ENCODE peak calls at places on chromosomes 13 and 19, in eight cellular contexts. E is HT1080, A is heart left ventricle, S is left colon, Y is hippocampal formation, R is aorta, P is NCI-H1105, U is NT2/D1. H is an unnamed sample.

GRCh38 chr19:12788682-12789097 is 2.6 kb upstream of the JUNB start:
- DNase-seq in E (no peak), A (peak), S (peak), Y (peak), R (peak), P (peak), U (no peak), H (no peak)

GRCh38 chr13:28136916-28137315 is 1.4 kb upstream of the PAN3 start:
- DNase-seq in E (no peak), A (no peak), S (no peak), Y (no peak), R (no peak), P (no peak), U (no peak), H (peak)

GRCh38 chr13:58247080-58247479 is 615.5 kb downstream of the PCDH17 start:
- DNase-seq in E (no peak), A (no peak), S (no peak), Y (no peak), R (no peak), P (no peak), U (no peak), H (no peak)

GRCh38 chr19:46806651-46807050 is 18.3 kb upstream of the SLC1A5 start:
- DNase-seq in E (no peak), A (no peak), S (no peak), Y (no peak), R (no peak), P (no peak), U (no peak), H (no peak)

GRCh38 chr19:41159861-41160260 is 33.2 kb upstream of the CYP2S1 start:
- DNase-seq in E (no peak), A (no peak), S (no peak), Y (no peak), R (no peak), P (no peak), U (no peak), H (no peak)

GRCh38 chr19:2982983-2983350 is 5.6 kb downstream of the TLE6 start:
- DNase-seq in E (no peak), A (peak), S (peak), Y (peak), R (peak), P (peak), U (no peak), H (no peak)

GRCh38 chr19:28244966-28245365 is 968.0 kb downstream of the UQCRFS1 start:
- DNase-seq in E (no peak), A (no peak), S (no peak), Y (no peak), R (no peak), P (no peak), U (no peak), H (no peak)

GRCh38 chr13:77328819-77329132 is 1.9 kb upstream of the MYCBP2 start:
- DNase-seq in E (no peak), A (no peak), S (no peak), Y (no peak), R (no peak), P (no peak), U (no peak), H (no peak)

GRCh38 chr19:42132030-42132628 is at the start of gene POU2F2:
- DNase-seq in E (peak), A (no peak), S (peak), Y (peak), R (peak), P (no peak), U (no peak), H (peak)

GRCh38 chr19:1818549-1819195 is 6.6 kb upstream of the ATP8B3 start:
- DNase-seq in E (no peak), A (peak), S (no peak), Y (no peak), R (no peak), P (no peak), U (no peak), H (no peak)

GRCh38 chr13:22372261-22372660 is 701.4 kb downstream of the FGF9 start:
- DNase-seq in E (no peak), A (no peak), S (no peak), Y (no peak), R (no peak), P (no peak), U (no peak), H (peak)

GRCh38 chr19:970695-971094 is 13.4 kb upstream of the WDR18 start:
- DNase-seq in E (no peak), A (no peak), S (no peak), Y (no peak), R (no peak), P (no peak), U (no peak), H (no peak)

GRCh38 chr19:58338825-58339558 is 12.2 kb downstream of the ZSCAN22 start:
- DNase-seq in E (peak), A (no peak), S (no peak), Y (no peak), R (no peak), P (no peak), U (no peak), H (no peak)

GRCh38 chr19:610071-610800 is 20.6 kb downstream of the HCN2 start:
- DNase-seq in E (no peak), A (no peak), S (no peak), Y (no peak), R (no peak), P (no peak), U (no peak), H (peak)

GRCh38 chr13:39810091-39810877 is 154.8 kb downstream of the COG6 start:
- DNase-seq in E (no peak), A (no peak), S (no peak), Y (no peak), R (no peak), P (no peak), U (no peak), H (no peak)

GRCh38 chr19:13846533-13847032 is 30.4 kb upstream of the NANOS3 start:
- DNase-seq in E (peak), A (peak), S (peak), Y (peak), R (peak), P (no peak), U (peak), H (peak)

GRCh38 chr19:35704218-35704617 is at the start of gene ZBTB32:
- DNase-seq in E (peak), A (peak), S (peak), Y (no peak), R (no peak), P (no peak), U (no peak), H (no peak)

H was measured in OCI-LY7.